ENCODE peak calls at places on chromosomes 12 and 14, in six cellular contexts. S is dermis microvascular lymphatic vessel endothelial cell; E is HS-5; H is naive B cell; P is A172; Q is activated CD4-positive, alpha-beta memory T cell treated with anti-CD3 and anti-CD28 coated beads for 36 hours. T is an unnamed sample.

GRCh38 chr12:29725587-29726320 is 58.0 kb downstream of the TMTC1 start:
- DNase-seq in P (no peak), Q (no peak), H (no peak), S (peak), E (no peak), T (no peak)

GRCh38 chr12:32499048-32499447 is 99.7 kb downstream of the FGD4 start:
- DNase-seq in E (no peak), S (no peak), H (no peak), P (no peak), Q (no peak), T (no peak)

GRCh38 chr12:28640519-28640918 is 450.3 kb downstream of the CCDC91 start:
- DNase-seq in P (no peak), E (no peak), S (no peak), H (no peak), Q (no peak), T (no peak)

GRCh38 chr12:46546634-46547273 is 174.2 kb upstream of the SLC38A2 start:
- DNase-seq in P (no peak), S (no peak), Q (peak), E (no peak), H (no peak), T (peak)

GRCh38 chr12:30691122-30691879 is 4.4 kb downstream of the IPO8 start:
- DNase-seq in H (no peak), E (peak), Q (no peak), P (peak), S (peak), T (no peak)

GRCh38 chr14:76133103-76133502 is 18.6 kb upstream of the GPATCH2L start:
- DNase-seq in P (peak), Q (peak), S (peak), H (no peak), E (no peak), T (peak)

GRCh38 chr14:22560638-22561365 is 28.2 kb downstream of the DAD1 start:
- DNase-seq in S (no peak), H (no peak), Q (peak), P (no peak), E (no peak), T (peak)

GRCh38 chr12:7937867-7938506 is 2.0 kb upstream of the SLC2A3 start:
- DNase-seq in P (no peak), Q (peak), E (no peak), S (peak), H (no peak), T (peak)

GRCh38 chr14:60506462-60506984 is 2.4 kb upstream of the SIX6 start:
- DNase-seq in Q (no peak), E (no peak), S (no peak), P (no peak), H (no peak), T (no peak)

GRCh38 chr12:120993496-120993895 is 15.2 kb downstream of the HNF1A start:
- DNase-seq in P (no peak), H (no peak), S (no peak), Q (no peak), E (no peak), T (no peak)

GRCh38 chr12:42798811-42799438 is 209.4 kb upstream of the PRICKLE1 start:
- DNase-seq in E (no peak), Q (no peak), H (no peak), S (no peak), P (peak), T (no peak)

GRCh38 chr14:21668377-21668776 is 5.2 kb downstream of the OR4E1 start:
- DNase-seq in H (no peak), P (no peak), S (no peak), Q (no peak), E (peak), T (no peak)

GRCh38 chr14:45051180-45051579 is 32.7 kb upstream of the PRPF39 start:
- DNase-seq in E (no peak), H (no peak), P (no peak), Q (no peak), S (no peak), T (no peak)

GRCh38 chr14:91267965-91268437 is 23.5 kb upstream of the GPR68 start:
- DNase-seq in S (no peak), E (no peak), P (no peak), Q (no peak), H (no peak), T (no peak)

GRCh38 chr12:92062539-92063493 is 82.8 kb downstream of the BTG1 start:
- DNase-seq in E (no peak), Q (no peak), S (no peak), P (no peak), H (no peak), T (no peak)

GRCh38 chr14:72023128-72024042 is 91.2 kb downstream of the RGS6 start:
- DNase-seq in P (peak), Q (no peak), H (no peak), S (no peak), E (no peak), T (no peak)

T was measured in activated CD8-positive, alpha-beta T cell treated with anti-CD3 and anti-CD28 coated beads for 36 hours.